ENCODE peak calls at places on chromosomes 16 and 17, in six cellular contexts. Q, L, G, V, Z and H are unnamed samples.

GRCh38 chr16:12096162-12096781 is 119.7 kb downstream of the SNX29 start:
- DNase-seq in Q (no peak), L (no peak), G (no peak), V (peak; percentile 33), Z (no peak), H (peak; percentile 17)

GRCh38 chr17:44587339-44587738 is 30.1 kb downstream of the FZD2 start:
- DNase-seq in Q (peak; percentile 51), L (peak; percentile 58), G (no peak), V (peak; percentile 91), Z (no peak), H (peak; percentile 66)

GRCh38 chr16:67676516-67676915 is 9.9 kb downstream of the C16orf86 start:
- DNase-seq in Q (no peak), L (no peak), G (no peak), V (peak; percentile 68), Z (no peak), H (no peak)

GRCh38 chr16:67723151-67723915 is 4.2 kb upstream of the GFOD2 start:
- DNase-seq in Q (no peak), L (no peak), G (no peak), V (peak; percentile 84), Z (no peak), H (peak; percentile 46)

GRCh38 chr16:62363451-62363850 is 327.2 kb upstream of the CDH8 start:
- DNase-seq in Q (no peak), L (no peak), G (no peak), V (no peak), Z (peak; percentile 73), H (no peak)

GRCh38 chr16:12578001-12578400 is 225.7 kb downstream of the CPPED1 start:
- DNase-seq in Q (no peak), L (no peak), G (peak; percentile 8), V (no peak), Z (no peak), H (peak; percentile 39)

GRCh38 chr16:65572156-65572555 is 450.3 kb upstream of the CDH11 start:
- DNase-seq in Q (no peak), L (no peak), G (no peak), V (peak; percentile 72), Z (no peak), H (no peak)

GRCh38 chr16:66523861-66524354 is 26.0 kb downstream of the TK2 start:
- DNase-seq in Q (no peak), L (no peak), G (peak; percentile 47), V (no peak), Z (no peak), H (no peak)

GRCh38 chr17:61397086-61397842 is 2.4 kb upstream of the TBX2 start:
- DNase-seq in Q (no peak), L (no peak), G (peak; percentile 45), V (no peak), Z (peak; percentile 82), H (peak; percentile 68)

GRCh38 chr17:81930142-81931125 is 2.9 kb upstream of the MAFG start:
- DNase-seq in Q (no peak), L (no peak), G (peak; percentile 69), V (peak; percentile 31), Z (peak; percentile 33), H (no peak)

GRCh38 chr17:4950757-4951204 is at the start of gene ENO3:
- DNase-seq in Q (no peak), L (no peak), G (no peak), V (no peak), Z (peak; percentile 78), H (no peak)

GRCh38 chr16:68954871-68955635 is 111.7 kb downstream of the TANGO6 start:
- DNase-seq in Q (no peak), L (no peak), G (no peak), V (no peak), Z (peak; percentile 64), H (no peak)

GRCh38 chr16:1323296-1324239 is 9.9 kb upstream of the BAIAP3 start:
- DNase-seq in Q (no peak), L (no peak), G (no peak), V (no peak), Z (no peak), H (no peak)

GRCh38 chr17:2068101-2068518 is 13.2 kb downstream of the HIC1 start:
- DNase-seq in Q (no peak), L (no peak), G (no peak), V (no peak), Z (no peak), H (no peak)

GRCh38 chr17:72501404-72502110 is 380.7 kb downstream of the SOX9 start:
- DNase-seq in Q (peak; percentile 90), L (no peak), G (no peak), V (no peak), Z (no peak), H (peak; percentile 83)

GRCh38 chr17:16466407-16466806 is 25.6 kb downstream of the LRRC75A start:
- DNase-seq in Q (no peak), L (no peak), G (peak; percentile 79), V (peak; percentile 18), Z (no peak), H (no peak)

GRCh38 chr17:7250655-7251329 is 742 bp downstream of the CTDNEP1 start:
- DNase-seq in Q (no peak), L (no peak), G (no peak), V (no peak), Z (peak; percentile 38), H (no peak)

GRCh38 chr16:534856-535445 is 7.4 kb downstream of the CAPN15 start:
- DNase-seq in Q (no peak), L (no peak), G (no peak), V (no peak), Z (no peak), H (no peak)

GRCh38 chr16:84959045-84959576 is 52.2 kb downstream of the ZDHHC7 start:
- DNase-seq in Q (no peak), L (no peak), G (no peak), V (peak; percentile 13), Z (no peak), H (no peak)

GRCh38 chr17:47335101-47335936 is 11.6 kb downstream of the EFCAB13 start:
- DNase-seq in Q (no peak), L (no peak), G (no peak), V (no peak), Z (no peak), H (no peak)

GRCh38 chr17:43324205-43324893 is 74.4 kb upstream of the ARL4D start:
- DNase-seq in Q (no peak), L (no peak), G (no peak), V (no peak), Z (peak; percentile 52), H (no peak)

GRCh38 chr17:54662978-54663876 is 237.4 kb upstream of the TOM1L1 start:
- DNase-seq in Q (no peak), L (no peak), G (no peak), V (no peak), Z (peak; percentile 30), H (no peak)

GRCh38 chr16:86511317-86512161 is 1.2 kb downstream of the FOXF1 start:
- DNase-seq in Q (no peak), L (no peak), G (no peak), V (no peak), Z (peak; percentile 50), H (no peak)

GRCh38 chr17:21419299-21420239 is 43.4 kb downstream of the KCNJ12 start:
- DNase-seq in Q (no peak), L (no peak), G (peak; percentile 40), V (no peak), Z (no peak), H (peak; percentile 64)

GRCh38 chr17:45696442-45696841 is 87.7 kb upstream of the CRHR1 start:
- DNase-seq in Q (no peak), L (no peak), G (no peak), V (no peak), Z (no peak), H (no peak)

GRCh38 chr17:82943339-82943738 is 103.5 kb upstream of the ZNF750 start:
- DNase-seq in Q (no peak), L (no peak), G (peak; percentile 37), V (no peak), Z (no peak), H (peak; percentile 40)
- H3K9me3 ChIP-seq in Q (peaks cover 26% of the 10 kb centered on the region), L (peaks cover 21% of the 10 kb centered on the region), G (peaks cover 18% of the 10 kb centered on the region), V (no peaks in the 10 kb centered on the region), Z (peaks cover 18% of the 10 kb centered on the region), H (peaks cover 11% of the 10 kb centered on the region)

DNA sequence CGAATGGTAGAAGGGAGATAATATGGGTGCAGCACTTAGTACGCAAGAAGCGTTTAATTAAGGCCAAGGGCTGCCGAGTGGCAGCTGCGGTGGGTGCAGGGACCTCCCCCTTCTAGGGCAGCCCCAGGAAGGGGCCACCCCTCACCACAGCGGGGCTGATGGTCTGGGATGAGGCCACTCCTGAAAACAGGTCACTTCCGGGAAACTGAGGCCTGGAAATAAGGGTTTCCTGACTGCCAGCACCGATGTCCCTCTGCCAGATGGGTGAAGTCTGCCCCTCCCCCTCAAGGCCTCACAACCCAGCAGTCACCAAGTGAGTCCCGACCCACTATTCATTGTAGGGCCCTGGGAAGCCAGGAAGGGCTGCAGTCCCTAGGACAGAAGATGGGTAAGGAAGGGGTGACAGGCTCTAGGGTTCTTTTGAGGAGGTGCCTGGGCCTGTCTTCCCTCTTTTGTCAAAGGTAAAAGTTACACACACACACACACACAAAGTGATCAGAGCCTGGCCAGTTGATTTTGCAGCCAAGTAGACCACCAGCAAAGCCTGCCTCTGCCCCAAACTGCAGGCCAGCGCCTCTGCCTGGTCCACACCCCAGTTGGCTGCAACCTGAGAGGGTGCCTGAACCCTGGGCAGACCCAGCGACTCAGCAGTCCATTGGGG is 12.5 kb downstream of the SREBF1 start:
- DNase-seq in Q (no peak), L (no peak), G (no peak), V (no peak), Z (peak; percentile 37), H (no peak)
- H3K4me3 ChIP-seq in Q (peak overlapping the region; percentile 35), L (peak overlapping the region; percentile 64), G (peak overlapping the region; percentile 64), V (peak overlapping the region; percentile 39), Z (peak overlapping the region; percentile 25), H (peak overlapping the region; percentile 48)

GRCh38 chr17:75623386-75623785 is 9.8 kb upstream of the SMIM5 start:
- DNase-seq in Q (no peak), L (no peak), G (no peak), V (no peak), Z (no peak), H (no peak)
- H3K36me3 ChIP-seq in Q (peaks cover 18% of the 10 kb centered on the region), L (peaks cover 20% of the 10 kb centered on the region), G (no peaks in the 10 kb centered on the region), V (no peaks in the 10 kb centered on the region), Z (no peaks in the 10 kb centered on the region), H (peaks cover 56% of the 10 kb centered on the region)

GRCh38 chr16:60815033-60815432 is 1221.2 kb downstream of the CDH8 start:
- DNase-seq in Q (no peak), L (no peak), G (no peak), V (no peak), Z (no peak), H (no peak)

GRCh38 chr16:60815865-60816264 is 1220.4 kb downstream of the CDH8 start:
- DNase-seq in Q (no peak), L (no peak), G (no peak), V (no peak), Z (no peak), H (no peak)

DNA sequence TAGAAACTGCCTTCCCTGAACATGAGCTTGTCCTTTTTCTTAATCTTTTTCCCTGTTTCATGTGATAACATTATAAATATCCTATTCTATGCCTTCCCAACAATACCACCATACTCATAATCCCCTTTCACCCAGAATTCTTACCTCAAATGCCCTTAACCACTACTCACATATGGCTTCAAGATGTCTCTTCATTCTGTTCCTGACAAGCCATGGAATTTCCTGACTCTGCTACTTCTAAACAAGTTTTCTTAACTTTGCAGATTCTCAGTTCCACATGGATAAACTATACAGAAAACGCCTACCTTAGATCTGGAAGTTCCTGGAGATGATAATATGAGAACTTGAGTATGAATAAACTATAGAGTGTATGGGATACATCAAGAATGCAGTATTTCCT is 1217.8 kb downstream of the CDH8 start:
- DNase-seq in Q (no peak), L (no peak), G (no peak), V (no peak), Z (no peak), H (no peak)
- H3K9me3 ChIP-seq in Q (no peaks in the 10 kb centered on the region), L (no peaks in the 10 kb centered on the region), G (no peaks in the 10 kb centered on the region), V (peaks cover 4% of the 10 kb centered on the region), Z (no peaks in the 10 kb centered on the region), H (no peaks in the 10 kb centered on the region)